ENCODE peak calls at places on chromosome 18, in seven cellular contexts. F is CD8-positive, alpha-beta T cell; H is kidney; I is left ventricle myocardium inferior; B is PC-3; A is esophagus squamous epithelium; N is transverse colon. Z is an unnamed sample.

GRCh38 chr18:27865431-27865830 is 311.5 kb downstream of the CDH2 start:
- DNase-seq in F (no peak), H (no peak), I (no peak), B (peak; percentile 19), A (no peak), N (no peak), Z (no peak)

GRCh38 chr18:961644-962355 is 57.1 kb downstream of the ADCYAP1 start:
- DNase-seq in F (no peak), H (peak; percentile 66), I (peak; percentile 21), B (peak; percentile 70), A (no peak), N (peak; percentile 29), Z (peak; percentile 84)

GRCh38 chr18:49137585-49137984 is 186.8 kb upstream of the SMAD7 start:
- DNase-seq in F (no peak), H (no peak), I (no peak), B (no peak), A (no peak), N (no peak), Z (no peak)

GRCh38 chr18:22108674-22109073 is 60.7 kb upstream of the GATA6 start:
- DNase-seq in F (no peak), H (no peak), I (no peak), B (no peak), A (no peak), N (no peak), Z (peak; percentile 78)

GRCh38 chr18:65725421-65726050 is 25.3 kb upstream of the CDH7 start:
- DNase-seq in F (no peak), H (no peak), I (no peak), B (peak; percentile 73), A (no peak), N (peak; percentile 33), Z (peak; percentile 89)

GRCh38 chr18:54558609-54559585 is 32.1 kb upstream of the DYNAP start:
- DNase-seq in F (no peak), H (no peak), I (no peak), B (peak; percentile 59), A (no peak), N (no peak), Z (no peak)

GRCh38 chr18:66734451-66734850 is 130.6 kb upstream of the CDH19 start:
- DNase-seq in F (no peak), H (no peak), I (no peak), B (peak; percentile 46), A (no peak), N (no peak), Z (no peak)

GRCh38 chr18:43789234-43790000 is 512.1 kb upstream of the SYT4 start:
- DNase-seq in F (no peak), H (no peak), I (no peak), B (no peak), A (no peak), N (no peak), Z (no peak)

GRCh38 chr18:76727589-76727988 is 94.8 kb upstream of the ZNF236 start:
- DNase-seq in F (no peak), H (no peak), I (no peak), B (no peak), A (no peak), N (no peak), Z (no peak)

GRCh38 chr18:66599190-66599589 is 4.7 kb downstream of the CDH19 start:
- DNase-seq in F (no peak), H (no peak), I (no peak), B (peak; percentile 60), A (no peak), N (no peak), Z (no peak)

GRCh38 chr18:73381361-73382031 is 513.7 kb upstream of the NETO1 start:
- DNase-seq in F (no peak), H (no peak), I (no peak), B (peak; percentile 91), A (no peak), N (no peak), Z (no peak)

GRCh38 chr18:60826346-60826745 is 453.8 kb upstream of the MC4R start:
- DNase-seq in F (no peak), H (no peak), I (no peak), B (peak; percentile 6), A (no peak), N (no peak), Z (no peak)

GRCh38 chr18:36711813-36712444 is 116.9 kb downstream of the TPGS2 start:
- DNase-seq in F (no peak), H (no peak), I (peak; percentile 23), B (peak; percentile 76), A (no peak), N (no peak), Z (no peak)

GRCh38 chr18:43277164-43277600 is at the start of gene SYT4:
- DNase-seq in F (no peak), H (peak; percentile 76), I (peak; percentile 26), B (peak; percentile 7), A (no peak), N (no peak), Z (peak; percentile 94)

GRCh38 chr18:50286391-50287027 is 983 bp downstream of the CXXC1 start:
- DNase-seq in F (no peak), H (peak; percentile 80), I (no peak), B (peak; percentile 33), A (no peak), N (peak; percentile 64), Z (peak; percentile 68)

GRCh38 chr18:42734520-42734919 is 381.0 kb downstream of the RIT2 start:
- DNase-seq in F (no peak), H (no peak), I (no peak), B (no peak), A (no peak), N (no peak), Z (no peak)

GRCh38 chr18:3441290-3441689 is 8.7 kb upstream of the TGIF1 start:
- DNase-seq in F (no peak), H (no peak), I (no peak), B (peak; percentile 62), A (no peak), N (peak; percentile 18), Z (no peak)

GRCh38 chr18:68734311-68734710 is 19.4 kb upstream of the TMX3 start:
- DNase-seq in F (no peak), H (no peak), I (no peak), B (peak; percentile 69), A (no peak), N (no peak), Z (no peak)

DNA sequence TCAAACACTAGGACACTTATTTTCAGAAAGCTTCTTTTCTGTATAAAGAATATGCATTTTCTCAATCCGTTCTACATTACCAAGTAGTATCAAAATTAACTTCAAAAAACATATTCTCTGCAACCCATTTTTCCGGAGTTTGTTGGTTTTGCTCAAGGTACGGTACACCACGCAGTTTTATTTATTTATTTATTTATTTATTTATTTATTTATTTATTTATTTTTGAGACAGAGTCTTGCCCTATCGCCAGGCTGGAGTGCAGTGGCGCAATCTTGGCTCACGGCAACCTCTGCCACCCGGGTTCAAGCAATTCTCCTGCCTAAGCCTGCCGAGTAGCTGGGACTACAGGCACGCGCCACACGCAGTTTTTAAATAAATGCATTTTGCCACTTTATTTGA is 900.3 kb downstream of the CBLN2 start:
- DNase-seq in F (no peak), H (no peak), I (no peak), B (no peak), A (no peak), N (no peak), Z (no peak)
- H3K9me3 ChIP-seq in F (no peaks in the 10 kb centered on the region), H (no peaks in the 10 kb centered on the region), I (no peaks in the 10 kb centered on the region), B (no peaks in the 10 kb centered on the region), A (no peaks in the 10 kb centered on the region), N (no peaks in the 10 kb centered on the region), Z (peaks cover 70% of the 10 kb centered on the region)

GRCh38 chr18:13337369-13337768 is 118.8 kb downstream of the LDLRAD4 start:
- DNase-seq in F (no peak), H (no peak), I (no peak), B (no peak), A (no peak), N (no peak), Z (no peak)
- H3K4me3 ChIP-seq in F (no peak overlapping the region), H (no peak overlapping the region), I (no peak overlapping the region), B (no peak overlapping the region), A (no peak overlapping the region), N (no peak overlapping the region), Z (no peak overlapping the region)

GRCh38 chr18:23857756-23858155 is 156.8 kb upstream of the TTC39C start:
- DNase-seq in F (no peak), H (no peak), I (no peak), B (peak; percentile 75), A (no peak), N (no peak), Z (no peak)

GRCh38 chr18:23861326-23861725 is 153.2 kb upstream of the TTC39C start:
- DNase-seq in F (no peak), H (no peak), I (no peak), B (no peak), A (no peak), N (no peak), Z (no peak)

GRCh38 chr18:23859466-23860352 is 154.8 kb upstream of the TTC39C start:
- DNase-seq in F (no peak), H (no peak), I (no peak), B (no peak), A (no peak), N (no peak), Z (no peak)

GRCh38 chr18:23864620-23865019 is 149.9 kb upstream of the TTC39C start:
- DNase-seq in F (no peak), H (no peak), I (no peak), B (no peak), A (no peak), N (no peak), Z (no peak)

GRCh38 chr18:23862071-23862470 is 152.5 kb upstream of the TTC39C start:
- DNase-seq in F (no peak), H (no peak), I (no peak), B (peak; percentile 88), A (no peak), N (no peak), Z (no peak)
- H3K4me1 ChIP-seq in F (peaks cover 35% of the 10 kb centered on the region), H (peaks cover 2% of the 10 kb centered on the region), I (peaks cover 5% of the 10 kb centered on the region), B (peaks cover 52% of the 10 kb centered on the region), A (peaks cover 13% of the 10 kb centered on the region), N (no peaks in the 10 kb centered on the region), Z (no peaks in the 10 kb centered on the region)

GRCh38 chr18:58093311-58093790 is 49.3 kb downstream of the NEDD4L start:
- DNase-seq in F (no peak), H (no peak), I (no peak), B (peak; percentile 41), A (no peak), N (no peak), Z (no peak)

GRCh38 chr18:58095655-58096054 is 51.6 kb downstream of the NEDD4L start:
- DNase-seq in F (no peak), H (no peak), I (no peak), B (no peak), A (no peak), N (no peak), Z (no peak)

GRCh38 chr18:58097127-58097906 is 53.3 kb downstream of the NEDD4L start:
- DNase-seq in F (no peak), H (no peak), I (no peak), B (no peak), A (no peak), N (no peak), Z (no peak)

GRCh38 chr18:58096658-58097057 is 52.6 kb downstream of the NEDD4L start:
- DNase-seq in F (no peak), H (no peak), I (no peak), B (no peak), A (no peak), N (no peak), Z (no peak)

DNA sequence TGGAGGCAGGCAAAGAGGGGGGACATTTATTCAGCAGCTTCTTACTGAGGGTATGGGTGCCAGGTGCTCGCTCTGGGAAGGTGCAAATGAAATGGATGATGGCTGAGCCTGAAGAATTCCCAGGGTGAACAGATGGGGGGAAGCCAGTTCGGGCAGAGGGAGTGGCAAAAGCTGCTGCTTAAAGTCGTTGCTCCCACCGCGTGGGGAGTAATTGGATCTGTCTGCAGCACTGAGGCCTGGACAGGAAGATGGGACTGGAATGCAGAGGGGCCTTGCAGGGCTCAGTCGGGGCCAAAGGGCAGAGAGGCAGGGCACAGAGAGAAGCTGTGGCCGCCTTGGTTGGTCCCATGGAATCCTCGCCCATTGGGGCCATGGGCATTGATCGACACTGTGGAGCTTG is 51.2 kb downstream of the NEDD4L start:
- DNase-seq in F (no peak), H (no peak), I (no peak), B (no peak), A (no peak), N (no peak), Z (no peak)
- H3K9me3 ChIP-seq in F (no peaks in the 10 kb centered on the region), H (no peaks in the 10 kb centered on the region), I (no peaks in the 10 kb centered on the region), B (no peaks in the 10 kb centered on the region), A (no peaks in the 10 kb centered on the region), N (no peaks in the 10 kb centered on the region), Z (no peaks in the 10 kb centered on the region)

Z was measured in endodermal cell.